ENCODE peak calls at places on chromosomes 13 and 19, in five cellular contexts. One of them, this sample, is unnamed.

GRCh38 chr19:44113784-44114390 is 688 bp downstream of the ZNF225 start:
- DNase-seq in SK-N-SH: peak; percentile 30
- DNase-seq in fibroblast of lung: no peak
- DNase-seq in neural progenitor cell: peak; percentile 20
- DNase-seq in GM23248: peak; percentile 40
- DNase-seq in this sample: peak; percentile 69

GRCh38 chr19:27753622-27754021 is 1459.3 kb downstream of the UQCRFS1 start:
- DNase-seq in neural progenitor cell: no peak
- DNase-seq in fibroblast of lung: no peak
- DNase-seq in SK-N-SH: no peak
- DNase-seq in GM23248: no peak
- DNase-seq in this sample: no peak

GRCh38 chr19:40960780-40961179 is 30.3 kb upstream of the CYP2B6 start:
- DNase-seq in SK-N-SH: no peak
- DNase-seq in GM23248: no peak
- DNase-seq in fibroblast of lung: no peak
- DNase-seq in neural progenitor cell: no peak
- DNase-seq in this sample: no peak

GRCh38 chr13:37741536-37741935 is 128.0 kb downstream of the TRPC4 start:
- DNase-seq in fibroblast of lung: no peak
- DNase-seq in SK-N-SH: no peak
- DNase-seq in neural progenitor cell: no peak
- DNase-seq in GM23248: peak; percentile 71
- DNase-seq in this sample: no peak

GRCh38 chr19:49884760-49885159 is 7.3 kb downstream of the TBC1D17 start:
- DNase-seq in GM23248: no peak
- DNase-seq in neural progenitor cell: no peak
- DNase-seq in fibroblast of lung: no peak
- DNase-seq in SK-N-SH: no peak
- DNase-seq in this sample: no peak

GRCh38 chr19:45517641-45518468 is 10.6 kb downstream of the VASP start:
- DNase-seq in GM23248: no peak
- DNase-seq in neural progenitor cell: no peak
- DNase-seq in SK-N-SH: no peak
- DNase-seq in fibroblast of lung: no peak
- DNase-seq in this sample: peak; percentile 74

GRCh38 chr19:55172741-55173140 is 6.3 kb upstream of the DNAAF3 start:
- DNase-seq in SK-N-SH: no peak
- DNase-seq in fibroblast of lung: peak; percentile 65
- DNase-seq in neural progenitor cell: no peak
- DNase-seq in GM23248: peak; percentile 86
- DNase-seq in this sample: no peak

GRCh38 chr19:4060621-4061177 is 6.0 kb downstream of the ZBTB7A start:
- DNase-seq in SK-N-SH: no peak
- DNase-seq in fibroblast of lung: no peak
- DNase-seq in neural progenitor cell: no peak
- DNase-seq in GM23248: no peak
- DNase-seq in this sample: no peak

GRCh38 chr19:48121909-48122371 is 11.3 kb upstream of the PLA2G4C start:
- DNase-seq in neural progenitor cell: no peak
- DNase-seq in SK-N-SH: no peak
- DNase-seq in GM23248: no peak
- DNase-seq in fibroblast of lung: no peak
- DNase-seq in this sample: no peak

GRCh38 chr13:78816154-78816553 is 157.2 kb upstream of the OBI1 start:
- DNase-seq in GM23248: no peak
- DNase-seq in neural progenitor cell: no peak
- DNase-seq in SK-N-SH: no peak
- DNase-seq in fibroblast of lung: no peak
- DNase-seq in this sample: no peak

GRCh38 chr19:3343619-3344502 is 22.5 kb upstream of the NFIC start:
- DNase-seq in SK-N-SH: peak; percentile 97
- DNase-seq in GM23248: peak; percentile 95
- DNase-seq in neural progenitor cell: no peak
- DNase-seq in fibroblast of lung: peak; percentile 92
- DNase-seq in this sample: peak; percentile 95

GRCh38 chr19:34998777-34999497 is 1.2 kb upstream of the GRAMD1A start:
- DNase-seq in GM23248: no peak
- DNase-seq in fibroblast of lung: no peak
- DNase-seq in neural progenitor cell: no peak
- DNase-seq in SK-N-SH: peak; percentile 64
- DNase-seq in this sample: peak; percentile 67

GRCh38 chr13:34647379-34647778 is 294.7 kb upstream of the NBEA start:
- DNase-seq in neural progenitor cell: no peak
- DNase-seq in SK-N-SH: no peak
- DNase-seq in GM23248: no peak
- DNase-seq in fibroblast of lung: no peak
- DNase-seq in this sample: no peak

GRCh38 chr19:48290923-48291700 is 21.2 kb downstream of the ZNF114 start:
- DNase-seq in GM23248: peak; percentile 85
- DNase-seq in fibroblast of lung: peak; percentile 84
- DNase-seq in SK-N-SH: peak; percentile 86
- DNase-seq in neural progenitor cell: peak; percentile 88
- DNase-seq in this sample: peak; percentile 89

GRCh38 chr13:27620377-27621115 is at the start of gene LNX2:
- DNase-seq in fibroblast of lung: peak; percentile 95
- DNase-seq in GM23248: peak; percentile 99
- DNase-seq in neural progenitor cell: peak; percentile 99
- DNase-seq in SK-N-SH: peak; percentile 98
- DNase-seq in this sample: peak; percentile 99

GRCh38 chr13:76680112-76680511 is 206.1 kb downstream of the KCTD12 start:
- DNase-seq in neural progenitor cell: no peak
- DNase-seq in SK-N-SH: no peak
- DNase-seq in GM23248: no peak
- DNase-seq in fibroblast of lung: no peak
- DNase-seq in this sample: no peak

GRCh38 chr19:42606660-42607351 is 12.1 kb upstream of the CEACAM8 start:
- DNase-seq in neural progenitor cell: peak; percentile 75
- DNase-seq in fibroblast of lung: peak; percentile 5
- DNase-seq in GM23248: peak; percentile 60
- DNase-seq in SK-N-SH: peak; percentile 76
- DNase-seq in this sample: peak; percentile 25

GRCh38 chr13:63636231-63636993 is 2220.8 kb upstream of the PCDH20 start:
- DNase-seq in fibroblast of lung: peak; percentile 14
- DNase-seq in GM23248: no peak
- DNase-seq in SK-N-SH: no peak
- DNase-seq in neural progenitor cell: no peak
- DNase-seq in this sample: no peak

GRCh38 chr13:84683448-84683847 is 801.2 kb upstream of the SLITRK1 start:
- DNase-seq in SK-N-SH: no peak
- DNase-seq in neural progenitor cell: no peak
- DNase-seq in GM23248: no peak
- DNase-seq in fibroblast of lung: no peak
- DNase-seq in this sample: no peak

GRCh38 chr13:113499936-113500335 is 9.4 kb upstream of the DCUN1D2 start:
- DNase-seq in GM23248: peak; percentile 69
- DNase-seq in neural progenitor cell: no peak
- DNase-seq in fibroblast of lung: peak; percentile 11
- DNase-seq in SK-N-SH: no peak
- DNase-seq in this sample: no peak

GRCh38 chr19:17777840-17778620 is 16.9 kb upstream of the B3GNT3 start:
- DNase-seq in fibroblast of lung: no peak
- DNase-seq in SK-N-SH: peak; percentile 82
- DNase-seq in GM23248: peak; percentile 69
- DNase-seq in neural progenitor cell: peak; percentile 84
- DNase-seq in this sample: peak; percentile 84

GRCh38 chr13:31476753-31477152 is 262.6 kb upstream of the RXFP2 start:
- DNase-seq in GM23248: peak; percentile 41
- DNase-seq in fibroblast of lung: peak; percentile 28
- DNase-seq in SK-N-SH: no peak
- DNase-seq in neural progenitor cell: no peak
- DNase-seq in this sample: no peak

GRCh38 chr13:102586615-102587014 is 10.2 kb upstream of the TPP2 start:
- DNase-seq in fibroblast of lung: no peak
- DNase-seq in neural progenitor cell: no peak
- DNase-seq in SK-N-SH: no peak
- DNase-seq in GM23248: no peak
- DNase-seq in this sample: no peak

GRCh38 chr13:110345266-110345665 is 38.2 kb downstream of the COL4A2 start:
- DNase-seq in fibroblast of lung: no peak
- DNase-seq in neural progenitor cell: no peak
- DNase-seq in SK-N-SH: no peak
- DNase-seq in GM23248: no peak
- DNase-seq in this sample: no peak

GRCh38 chr13:48648446-48648845 is 5.3 kb upstream of the CYSLTR2 start:
- DNase-seq in GM23248: no peak
- DNase-seq in neural progenitor cell: no peak
- DNase-seq in SK-N-SH: no peak
- DNase-seq in fibroblast of lung: no peak
- DNase-seq in this sample: no peak

GRCh38 chr19:3358919-3359849 is 7.2 kb upstream of the NFIC start:
- DNase-seq in neural progenitor cell: peak; percentile 60
- DNase-seq in SK-N-SH: peak; percentile 92
- DNase-seq in GM23248: peak; percentile 76
- DNase-seq in fibroblast of lung: peak; percentile 61
- DNase-seq in this sample: peak; percentile 91

GRCh38 chr13:110712849-110713641 is 455 bp upstream of the ING1 start:
- DNase-seq in neural progenitor cell: peak; percentile 99
- DNase-seq in GM23248: peak; percentile 99
- DNase-seq in SK-N-SH: peak; percentile 94
- DNase-seq in fibroblast of lung: peak; percentile 100
- DNase-seq in this sample: peak; percentile 100

GRCh38 chr19:11767633-11768133 is 883 bp downstream of the ZNF441 start:
- DNase-seq in fibroblast of lung: peak; percentile 31
- DNase-seq in SK-N-SH: peak; percentile 57
- DNase-seq in neural progenitor cell: peak; percentile 43
- DNase-seq in GM23248: peak; percentile 76
- DNase-seq in this sample: peak; percentile 89

GRCh38 chr19:45716314-45717130 is 14.2 kb downstream of the FBXO46 start:
- DNase-seq in SK-N-SH: peak; percentile 57
- DNase-seq in neural progenitor cell: peak; percentile 40
- DNase-seq in GM23248: peak; percentile 61
- DNase-seq in fibroblast of lung: peak; percentile 36
- DNase-seq in this sample: no peak

GRCh38 chr13:80237646-80238045 is 103.3 kb downstream of the SPRY2 start:
- DNase-seq in GM23248: peak; percentile 60
- DNase-seq in SK-N-SH: no peak
- DNase-seq in fibroblast of lung: no peak
- DNase-seq in neural progenitor cell: no peak
- DNase-seq in this sample: no peak

DNA sequence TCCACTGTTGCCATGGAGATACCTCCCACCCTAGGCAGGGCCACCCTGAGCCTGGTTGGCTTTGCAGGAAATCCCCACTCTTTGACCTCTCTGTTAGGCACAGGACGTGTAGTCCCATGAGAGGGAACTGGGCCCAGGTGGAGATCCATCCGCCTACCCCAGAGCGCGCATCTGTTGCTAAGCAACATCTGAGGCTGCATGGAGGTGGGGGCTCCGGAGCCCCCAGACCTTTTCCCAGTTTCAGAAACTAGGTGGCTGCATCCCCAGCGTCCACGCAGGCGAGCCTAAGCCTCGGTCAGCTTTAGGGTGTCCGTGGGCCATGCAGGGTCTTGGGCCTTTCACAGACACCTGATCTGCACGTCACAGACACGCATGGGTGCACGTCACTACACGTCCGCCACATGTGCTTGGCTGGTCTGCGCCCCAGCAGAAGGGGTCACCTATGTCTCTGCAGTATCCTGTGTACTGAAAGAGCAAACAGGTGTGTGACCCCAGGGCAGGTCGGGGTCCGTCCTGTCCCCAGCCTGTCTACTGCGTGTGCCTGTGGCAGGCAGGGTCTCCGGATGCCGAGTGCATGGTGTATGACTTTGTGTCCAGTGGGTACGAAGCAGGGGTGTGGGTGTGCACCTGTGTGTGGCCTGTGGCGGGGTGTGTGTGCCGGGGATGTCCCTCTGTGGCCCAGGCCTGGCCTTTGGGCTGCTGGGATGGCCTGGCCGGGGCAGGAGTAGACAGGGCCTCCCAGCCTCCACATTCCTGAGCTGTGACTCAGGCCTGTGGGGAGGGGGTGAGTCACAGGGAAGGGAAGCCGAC is 4.1 kb upstream of the CIRBP start:
- DNase-seq in SK-N-SH: no peak
- DNase-seq in GM23248: peak; percentile 95
- DNase-seq in fibroblast of lung: peak; percentile 89
- DNase-seq in neural progenitor cell: peak; percentile 86
- DNase-seq in this sample: peak; percentile 93
- H3K9ac ChIP-seq in SK-N-SH: peak overlapping the region; percentile 48
- H3K9ac ChIP-seq in GM23248: peak overlapping the region; percentile 90
- H3K9ac ChIP-seq in fibroblast of lung: peak overlapping the region; percentile 36
- H3K9ac ChIP-seq in neural progenitor cell: no peak overlapping the region
- H3K9ac ChIP-seq in this sample: no peak overlapping the region

GRCh38 chr19:33622809-33623511 is 1.2 kb downstream of the CHST8 start:
- DNase-seq in fibroblast of lung: no peak
- DNase-seq in SK-N-SH: peak; percentile 72
- DNase-seq in neural progenitor cell: peak; percentile 57
- DNase-seq in GM23248: peak; percentile 40
- DNase-seq in this sample: peak; percentile 54
- H3K4me3 ChIP-seq in fibroblast of lung: no peak overlapping the region
- H3K4me3 ChIP-seq in SK-N-SH: peak overlapping the region; percentile 49
- H3K4me3 ChIP-seq in neural progenitor cell: peak overlapping the region; percentile 59
- H3K4me3 ChIP-seq in GM23248: peak overlapping the region; percentile 68
- H3K4me3 ChIP-seq in this sample: no peak overlapping the region

GRCh38 chr19:342801-343421 is 1.7 kb downstream of the MIER2 start:
- DNase-seq in neural progenitor cell: no peak
- DNase-seq in SK-N-SH: no peak
- DNase-seq in GM23248: peak; percentile 94
- DNase-seq in fibroblast of lung: peak; percentile 69
- DNase-seq in this sample: no peak

GRCh38 chr19:342128-342455 is 2.5 kb downstream of the MIER2 start:
- DNase-seq in fibroblast of lung: no peak
- DNase-seq in GM23248: no peak
- DNase-seq in neural progenitor cell: no peak
- DNase-seq in SK-N-SH: no peak
- DNase-seq in this sample: no peak

GRCh38 chr19:344625-345319 is at the start of gene MIER2:
- DNase-seq in fibroblast of lung: peak; percentile 76
- DNase-seq in neural progenitor cell: peak; percentile 90
- DNase-seq in GM23248: peak; percentile 87
- DNase-seq in SK-N-SH: peak; percentile 99
- DNase-seq in this sample: peak; percentile 94

GRCh38 chr19:343941-344624 is 513 bp downstream of the MIER2 start:
- DNase-seq in fibroblast of lung: peak; percentile 26
- DNase-seq in SK-N-SH: peak; percentile 98
- DNase-seq in neural progenitor cell: peak; percentile 81
- DNase-seq in GM23248: peak; percentile 73
- DNase-seq in this sample: no peak

DNA sequence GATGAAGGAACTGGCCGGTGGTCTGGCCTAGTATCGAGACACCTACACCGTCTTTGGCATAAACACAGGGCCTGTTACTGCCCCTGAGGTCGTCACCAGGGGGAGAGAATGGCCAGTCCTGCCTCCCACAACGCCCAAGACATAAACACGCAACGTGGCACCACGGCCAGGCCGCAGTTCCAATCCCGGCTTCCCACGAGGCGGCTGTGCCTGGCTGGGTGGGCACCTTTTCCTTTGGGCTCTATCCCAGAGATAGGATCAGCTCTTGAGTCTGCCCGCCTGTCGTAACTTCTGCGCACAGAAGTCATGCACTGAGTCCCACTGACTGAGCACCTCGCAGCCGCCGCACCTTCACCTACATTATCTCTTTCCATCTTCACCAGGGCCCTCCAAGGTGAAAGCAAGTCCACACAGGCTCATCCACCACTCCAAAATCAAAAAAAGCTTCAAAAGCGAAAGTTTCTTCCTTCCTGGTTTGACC is 1.1 kb downstream of the MIER2 start:
- DNase-seq in SK-N-SH: peak; percentile 28
- DNase-seq in GM23248: peak; percentile 45
- DNase-seq in fibroblast of lung: no peak
- DNase-seq in neural progenitor cell: no peak
- DNase-seq in this sample: no peak
- H3K4me1 ChIP-seq in SK-N-SH: peaks cover 20% of the 10 kb centered on the region
- H3K4me1 ChIP-seq in GM23248: peaks cover 19% of the 10 kb centered on the region
- H3K4me1 ChIP-seq in fibroblast of lung: peaks cover 7% of the 10 kb centered on the region
- H3K4me1 ChIP-seq in neural progenitor cell: peaks cover 9% of the 10 kb centered on the region
- H3K4me1 ChIP-seq in this sample: peaks cover 29% of the 10 kb centered on the region

GRCh38 chr19:15124572-15125231 is 17.5 kb downstream of the SYDE1 start:
- DNase-seq in fibroblast of lung: no peak
- DNase-seq in neural progenitor cell: no peak
- DNase-seq in GM23248: peak; percentile 58
- DNase-seq in SK-N-SH: peak; percentile 88
- DNase-seq in this sample: no peak
- H3K9ac ChIP-seq in fibroblast of lung: peak overlapping the region; percentile 81
- H3K9ac ChIP-seq in neural progenitor cell: no peak overlapping the region
- H3K9ac ChIP-seq in GM23248: peak overlapping the region; percentile 87
- H3K9ac ChIP-seq in SK-N-SH: peak overlapping the region; percentile 70
- H3K9ac ChIP-seq in this sample: peak overlapping the region; percentile 71